ENCODE peak calls at places on chromosome 14, in nine cellular contexts. I, D, H, Y, R, U, L, J and Z are unnamed samples.

GRCh38 chr14:100775351-100775830 is 48.7 kb downstream of the DLK1 start:
- DNase-seq in I (no peak), D (no peak), H (no peak), Y (no peak), R (no peak), U (peak), L (no peak), J (no peak), Z (no peak)

GRCh38 chr14:31774567-31774966 is 213.4 kb downstream of the NUBPL start:
- DNase-seq in I (no peak), D (no peak), H (no peak), Y (no peak), R (no peak), U (no peak), L (no peak), J (no peak), Z (no peak)

GRCh38 chr14:55976619-55977018 is 141.6 kb upstream of the PELI2 start:
- DNase-seq in I (no peak), D (no peak), H (no peak), Y (peak), R (no peak), U (no peak), L (peak), J (no peak), Z (no peak)

GRCh38 chr14:66359500-66359899 is 126.7 kb upstream of the CCDC196 start:
- DNase-seq in I (peak), D (no peak), H (peak), Y (peak), R (no peak), U (no peak), L (peak), J (peak), Z (peak)

GRCh38 chr14:93536945-93537344 is 106.2 kb downstream of the UNC79 start:
- DNase-seq in I (no peak), D (no peak), H (no peak), Y (no peak), R (no peak), U (no peak), L (peak), J (no peak), Z (no peak)

GRCh38 chr14:100590726-100591452 is 3.7 kb upstream of the BEGAIN start:
- DNase-seq in I (no peak), D (peak), H (no peak), Y (no peak), R (peak), U (peak), L (no peak), J (no peak), Z (no peak)

GRCh38 chr14:94388027-94388895 is at the start of gene SERPINA1:
- DNase-seq in I (no peak), D (peak), H (no peak), Y (no peak), R (no peak), U (peak), L (peak), J (no peak), Z (peak)

GRCh38 chr14:74468513-74468912 is 24.6 kb downstream of the NPC2 start:
- DNase-seq in I (no peak), D (no peak), H (no peak), Y (no peak), R (no peak), U (no peak), L (no peak), J (no peak), Z (no peak)

GRCh38 chr14:55019968-55020554 is 6.8 kb downstream of the WDHD1 start:
- DNase-seq in I (no peak), D (no peak), H (no peak), Y (peak), R (no peak), U (no peak), L (no peak), J (no peak), Z (no peak)

GRCh38 chr14:65791551-65791981 is 379.0 kb downstream of the FUT8 start:
- DNase-seq in I (no peak), D (no peak), H (peak), Y (peak), R (no peak), U (no peak), L (peak), J (no peak), Z (peak)

GRCh38 chr14:76599556-76599955 is 161.7 kb upstream of the VASH1 start:
- DNase-seq in I (no peak), D (no peak), H (no peak), Y (no peak), R (no peak), U (peak), L (no peak), J (no peak), Z (no peak)

GRCh38 chr14:104353921-104354701 is 215.7 kb downstream of the KIF26A start:
- DNase-seq in I (no peak), D (no peak), H (no peak), Y (no peak), R (peak), U (peak), L (no peak), J (no peak), Z (no peak)

GRCh38 chr14:96235426-96235825 is 20.6 kb upstream of the BDKRB1 start:
- DNase-seq in I (no peak), D (no peak), H (no peak), Y (no peak), R (no peak), U (no peak), L (no peak), J (no peak), Z (no peak)

GRCh38 chr14:92463141-92463540 is 50.4 kb upstream of the RIN3 start:
- DNase-seq in I (no peak), D (no peak), H (no peak), Y (no peak), R (no peak), U (peak), L (no peak), J (no peak), Z (no peak)

GRCh38 chr14:77615231-77616132 is 955 bp downstream of the SPTLC2 start:
- DNase-seq in I (no peak), D (no peak), H (no peak), Y (no peak), R (no peak), U (no peak), L (peak), J (peak), Z (no peak)

GRCh38 chr14:79201545-79202247 is 1009.6 kb downstream of the DIO2 start:
- DNase-seq in I (no peak), D (no peak), H (peak), Y (no peak), R (no peak), U (no peak), L (peak), J (no peak), Z (no peak)

GRCh38 chr14:99745307-99745951 is 47.8 kb upstream of the EML1 start:
- DNase-seq in I (peak), D (no peak), H (no peak), Y (no peak), R (peak), U (no peak), L (no peak), J (peak), Z (no peak)

GRCh38 chr14:104206281-104206904 is 68.0 kb downstream of the KIF26A start:
- DNase-seq in I (no peak), D (peak), H (no peak), Y (no peak), R (peak), U (no peak), L (no peak), J (no peak), Z (no peak)

GRCh38 chr14:53152627-53152908 is 555 bp downstream of the DDHD1 start:
- DNase-seq in I (no peak), D (no peak), H (no peak), Y (no peak), R (no peak), U (no peak), L (no peak), J (peak), Z (no peak)

GRCh38 chr14:103737432-103738045 is 21.9 kb downstream of the ZFYVE21 start:
- DNase-seq in I (no peak), D (peak), H (no peak), Y (no peak), R (no peak), U (no peak), L (no peak), J (no peak), Z (no peak)

GRCh38 chr14:103512701-103513611 is 9.7 kb downstream of the CKB start:
- DNase-seq in I (no peak), D (peak), H (no peak), Y (peak), R (no peak), U (no peak), L (peak), J (peak), Z (peak)

GRCh38 chr14:38291681-38292459 is 36.0 kb upstream of the CLEC14A start:
- DNase-seq in I (no peak), D (no peak), H (no peak), Y (peak), R (no peak), U (no peak), L (peak), J (no peak), Z (no peak)

GRCh38 chr14:105938055-105938863 is 411.9 kb downstream of the TMEM121 start:
- DNase-seq in I (no peak), D (peak), H (no peak), Y (no peak), R (no peak), U (peak), L (no peak), J (no peak), Z (no peak)

DNA sequence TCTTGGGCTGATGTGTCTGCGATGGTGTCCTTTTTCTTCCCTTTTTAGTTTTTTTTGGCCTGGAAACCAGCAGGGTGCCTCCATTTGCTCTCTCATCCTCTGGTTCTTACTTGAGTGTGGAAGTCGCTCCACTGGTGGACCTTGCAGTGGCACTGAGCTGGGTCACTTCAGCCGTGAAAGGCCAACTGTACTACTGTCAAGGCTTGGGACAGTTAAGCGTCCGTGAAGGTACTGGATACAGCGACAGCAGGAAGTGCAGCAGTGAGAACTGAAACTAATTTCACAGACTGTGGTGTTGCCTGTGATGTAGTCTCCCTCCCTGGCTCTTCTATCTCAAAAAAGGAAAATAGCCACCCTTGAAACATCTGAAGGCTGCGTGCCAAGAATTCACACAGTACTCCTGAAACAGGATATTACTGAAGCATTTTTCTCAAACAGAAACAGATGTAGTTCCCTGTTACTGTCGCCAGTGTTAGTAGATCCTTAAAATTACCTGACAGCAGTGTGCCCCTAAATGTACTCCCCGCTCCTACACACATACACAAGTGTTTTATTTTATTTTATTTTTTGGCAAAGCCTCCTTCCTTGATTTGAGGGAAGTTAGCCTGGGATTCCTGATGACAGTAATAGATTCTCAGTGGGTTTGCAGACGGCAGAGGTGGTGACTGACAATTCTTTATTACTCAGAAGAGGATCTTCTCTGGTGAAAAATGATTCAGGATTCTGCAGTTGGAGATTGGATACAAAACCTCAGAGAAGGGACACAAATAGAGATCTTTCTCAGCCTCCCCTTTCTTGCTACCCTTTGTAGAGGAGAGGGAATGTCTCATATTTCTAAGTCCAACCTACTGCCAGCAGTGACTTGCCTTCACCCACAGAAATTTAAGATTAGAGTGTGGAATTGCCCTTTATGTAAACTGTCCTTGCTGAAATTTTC is 4.3 kb downstream of the SUSD6 start:
- DNase-seq in I (peak), D (no peak), H (no peak), Y (peak), R (peak), U (no peak), L (no peak), J (peak), Z (peak)
- H3K4me3 ChIP-seq in I (peak), D (peak), H (peak), Y (peak), R (peak), U (no peak), L (no peak), J (no peak), Z (peak)

DNA sequence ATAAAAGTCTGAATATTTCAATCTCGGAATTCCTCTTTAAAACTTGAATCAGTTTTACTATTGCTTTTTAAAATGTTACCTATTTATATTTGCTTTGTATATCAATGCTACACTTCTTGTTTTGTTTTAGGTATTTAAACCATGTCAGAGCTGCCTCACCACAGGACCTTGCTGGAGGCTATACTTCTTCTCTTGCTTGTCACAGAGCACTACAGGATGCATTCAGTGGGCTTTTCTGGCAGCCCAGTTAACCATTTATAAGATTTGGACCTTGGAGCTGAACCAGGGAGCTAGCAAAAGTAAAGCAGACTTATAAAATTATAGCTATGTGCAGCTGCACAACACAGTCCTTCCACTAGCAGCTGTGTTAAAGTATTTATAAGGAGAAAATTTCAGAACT is 12.8 kb downstream of the TRMT5 start:
- DNase-seq in I (no peak), D (no peak), H (no peak), Y (no peak), R (no peak), U (no peak), L (no peak), J (no peak), Z (no peak)
- H3K4me3 ChIP-seq in I (no peak), D (no peak), H (no peak), Y (no peak), R (no peak), U (no peak), L (no peak), J (no peak), Z (no peak)

GRCh38 chr14:89681086-89682018 is 264.3 kb upstream of the FOXN3 start:
- DNase-seq in I (no peak), D (no peak), H (no peak), Y (no peak), R (no peak), U (no peak), L (no peak), J (no peak), Z (no peak)
- H3K4me3 ChIP-seq in I (no peak), D (no peak), H (no peak), Y (no peak), R (no peak), U (no peak), L (no peak), J (no peak), Z (no peak)

GRCh38 chr14:32932302-32932920 is 6.3 kb upstream of the NPAS3 start:
- DNase-seq in I (no peak), D (no peak), H (no peak), Y (no peak), R (no peak), U (no peak), L (no peak), J (no peak), Z (no peak)
- H3K4me3 ChIP-seq in I (no peak), D (no peak), H (no peak), Y (no peak), R (peak), U (no peak), L (no peak), J (no peak), Z (no peak)

GRCh38 chr14:101992708-101993107 is 28.3 kb downstream of the DYNC1H1 start:
- DNase-seq in I (no peak), D (no peak), H (no peak), Y (no peak), R (no peak), U (no peak), L (no peak), J (no peak), Z (no peak)

GRCh38 chr14:102000902-102001301 is 36.5 kb downstream of the DYNC1H1 start:
- DNase-seq in I (no peak), D (no peak), H (no peak), Y (no peak), R (no peak), U (no peak), L (no peak), J (no peak), Z (no peak)

GRCh38 chr14:101997429-101998336 is 33.3 kb downstream of the DYNC1H1 start:
- DNase-seq in I (no peak), D (no peak), H (no peak), Y (no peak), R (no peak), U (no peak), L (no peak), J (no peak), Z (no peak)
- H3K4me3 ChIP-seq in I (no peak), D (no peak), H (no peak), Y (no peak), R (no peak), U (no peak), L (no peak), J (no peak), Z (no peak)

DNA sequence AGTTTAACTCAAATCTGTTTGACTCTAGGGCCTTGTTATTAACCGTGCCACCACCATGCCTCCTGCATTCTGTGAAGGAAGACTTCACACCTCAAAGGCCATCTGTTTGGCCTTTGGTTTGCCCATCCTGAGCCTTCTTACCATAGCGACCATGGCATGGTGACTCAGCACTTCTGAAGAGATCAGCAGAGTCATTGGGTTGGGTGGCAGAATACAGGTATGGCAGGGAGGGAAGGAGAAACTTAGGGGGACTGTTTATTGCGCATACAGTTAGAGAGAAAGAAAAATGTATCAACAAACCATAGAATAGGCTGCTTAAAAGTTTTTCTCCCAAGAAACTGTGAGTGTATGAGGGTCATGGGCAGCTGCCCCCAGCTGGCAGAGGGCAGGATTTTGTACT is 49.2 kb downstream of the DAD1 start:
- DNase-seq in I (no peak), D (no peak), H (no peak), Y (no peak), R (no peak), U (no peak), L (no peak), J (no peak), Z (no peak)
- H3K4me3 ChIP-seq in I (no peak), D (no peak), H (no peak), Y (no peak), R (no peak), U (no peak), L (no peak), J (no peak), Z (no peak)

DNA sequence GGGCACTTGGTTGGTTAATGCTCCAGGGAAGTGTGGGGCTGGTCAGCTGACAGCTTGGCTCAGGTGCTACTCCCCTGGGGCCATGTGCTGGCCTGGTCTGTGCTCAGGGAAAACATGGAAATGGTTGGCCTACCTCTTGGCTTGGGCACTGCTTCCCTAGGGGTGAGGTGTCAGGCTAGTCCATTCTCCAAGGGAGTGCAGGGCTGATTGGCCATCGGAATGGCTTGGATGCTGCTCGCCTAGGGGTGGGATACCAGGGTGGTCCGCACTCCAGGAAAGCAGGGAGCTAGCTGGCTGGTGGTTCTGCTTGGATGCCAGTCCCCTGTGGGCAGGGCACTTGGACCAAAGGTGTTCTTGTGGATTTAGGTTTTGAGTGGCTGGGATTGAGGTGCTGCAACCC is 245.7 kb downstream of the RAD51B start:
- DNase-seq in I (no peak), D (no peak), H (no peak), Y (no peak), R (no peak), U (no peak), L (no peak), J (no peak), Z (no peak)
- H3K4me3 ChIP-seq in I (no peak), D (no peak), H (no peak), Y (no peak), R (no peak), U (no peak), L (no peak), J (no peak), Z (no peak)

GRCh38 chr14:34999500-34999899 is 16.7 kb downstream of the SRP54 start:
- DNase-seq in I (no peak), D (no peak), H (no peak), Y (no peak), R (no peak), U (no peak), L (no peak), J (no peak), Z (no peak)
- H3K4me3 ChIP-seq in I (no peak), D (no peak), H (no peak), Y (no peak), R (no peak), U (no peak), L (no peak), J (no peak), Z (no peak)